ENCODE peak calls at places on chromosomes 6 and 20, in seven cellular contexts. O is tibial nerve; K is ovary; X is right atrium auricular region; H is CD8-positive, alpha-beta T cell; Y is pancreas; I is breast epithelium. U is an unnamed sample.

GRCh38 chr6:165985281-165985925 is 182.2 kb downstream of the TBXT start:
- DNase-seq in H (no peak), Y (no peak), K (no peak), X (no peak), O (no peak), I (no peak), U (no peak)

GRCh38 chr20:6744805-6745204 is 22.7 kb upstream of the BMP2 start:
- DNase-seq in X (no peak), K (no peak), O (no peak), Y (no peak), H (no peak), I (no peak), U (no peak)

GRCh38 chr6:36430351-36430750 is 12.3 kb downstream of the PXT1 start:
- DNase-seq in O (no peak), X (no peak), I (no peak), K (no peak), Y (no peak), H (no peak), U (no peak)

GRCh38 chr20:36827541-36828279 is 48.2 kb upstream of the TLDC2 start:
- DNase-seq in K (no peak), O (no peak), X (no peak), I (no peak), H (no peak), Y (no peak), U (no peak)

GRCh38 chr20:37071481-37071911 is 24.3 kb downstream of the RBL1 start:
- DNase-seq in K (no peak), Y (no peak), H (peak; percentile 20), X (no peak), I (no peak), O (no peak), U (no peak)

GRCh38 chr6:7138921-7139358 is 31.2 kb downstream of the RREB1 start:
- DNase-seq in I (peak; percentile 70), Y (peak; percentile 77), K (no peak), H (peak; percentile 41), X (no peak), O (no peak), U (no peak)

GRCh38 chr6:146634022-146634421 is 35.2 kb downstream of the ADGB start:
- DNase-seq in X (no peak), H (no peak), Y (no peak), O (no peak), K (no peak), I (no peak), U (no peak)

GRCh38 chr6:10531942-10532341 is 10.8 kb downstream of the GCNT2 start:
- DNase-seq in H (no peak), Y (no peak), O (no peak), I (no peak), K (no peak), X (no peak), U (no peak)

GRCh38 chr6:106069478-106069877 is 16.7 kb upstream of the PRDM1 start:
- DNase-seq in X (no peak), O (peak; percentile 77), K (no peak), H (no peak), Y (no peak), I (no peak), U (no peak)

GRCh38 chr6:149450679-149451360 is 34.0 kb downstream of the ZC3H12D start:
- DNase-seq in O (no peak), I (no peak), X (no peak), Y (peak; percentile 53), H (no peak), K (peak; percentile 32), U (no peak)

GRCh38 chr6:46484081-46484820 is 7.0 kb downstream of the RCAN2 start:
- DNase-seq in I (no peak), O (no peak), K (no peak), X (no peak), H (no peak), Y (no peak), U (no peak)

GRCh38 chr6:1770435-1770843 is 160.7 kb downstream of the FOXC1 start:
- DNase-seq in H (peak; percentile 20), Y (no peak), O (no peak), K (no peak), X (no peak), I (no peak), U (no peak)

GRCh38 chr20:31842471-31843157 is 2.8 kb downstream of the FOXS1 start:
- DNase-seq in O (peak; percentile 36), Y (no peak), K (peak; percentile 65), H (no peak), X (no peak), I (no peak), U (no peak)

GRCh38 chr20:14885661-14886060 is 548.2 kb upstream of the FLRT3 start:
- DNase-seq in K (no peak), I (no peak), Y (no peak), O (no peak), X (no peak), H (no peak), U (no peak)

GRCh38 chr6:125985522-125985921 is 818 bp upstream of the TRMT11 start:
- DNase-seq in O (no peak), H (no peak), K (no peak), Y (no peak), I (no peak), X (no peak), U (no peak)

GRCh38 chr20:10508060-10508459 is 73.0 kb downstream of the SLX4IP start:
- DNase-seq in O (no peak), Y (peak; percentile 52), I (no peak), X (no peak), H (no peak), K (peak; percentile 34), U (no peak)

GRCh38 chr20:53336892-53337291 is 256.7 kb downstream of the ZNF217 start:
- DNase-seq in O (no peak), H (no peak), I (no peak), K (no peak), Y (no peak), X (no peak), U (no peak)

GRCh38 chr6:50145125-50145524 is 95.4 kb upstream of the DEFB112 start:
- DNase-seq in K (no peak), Y (no peak), X (no peak), O (no peak), H (no peak), I (no peak), U (no peak)

DNA sequence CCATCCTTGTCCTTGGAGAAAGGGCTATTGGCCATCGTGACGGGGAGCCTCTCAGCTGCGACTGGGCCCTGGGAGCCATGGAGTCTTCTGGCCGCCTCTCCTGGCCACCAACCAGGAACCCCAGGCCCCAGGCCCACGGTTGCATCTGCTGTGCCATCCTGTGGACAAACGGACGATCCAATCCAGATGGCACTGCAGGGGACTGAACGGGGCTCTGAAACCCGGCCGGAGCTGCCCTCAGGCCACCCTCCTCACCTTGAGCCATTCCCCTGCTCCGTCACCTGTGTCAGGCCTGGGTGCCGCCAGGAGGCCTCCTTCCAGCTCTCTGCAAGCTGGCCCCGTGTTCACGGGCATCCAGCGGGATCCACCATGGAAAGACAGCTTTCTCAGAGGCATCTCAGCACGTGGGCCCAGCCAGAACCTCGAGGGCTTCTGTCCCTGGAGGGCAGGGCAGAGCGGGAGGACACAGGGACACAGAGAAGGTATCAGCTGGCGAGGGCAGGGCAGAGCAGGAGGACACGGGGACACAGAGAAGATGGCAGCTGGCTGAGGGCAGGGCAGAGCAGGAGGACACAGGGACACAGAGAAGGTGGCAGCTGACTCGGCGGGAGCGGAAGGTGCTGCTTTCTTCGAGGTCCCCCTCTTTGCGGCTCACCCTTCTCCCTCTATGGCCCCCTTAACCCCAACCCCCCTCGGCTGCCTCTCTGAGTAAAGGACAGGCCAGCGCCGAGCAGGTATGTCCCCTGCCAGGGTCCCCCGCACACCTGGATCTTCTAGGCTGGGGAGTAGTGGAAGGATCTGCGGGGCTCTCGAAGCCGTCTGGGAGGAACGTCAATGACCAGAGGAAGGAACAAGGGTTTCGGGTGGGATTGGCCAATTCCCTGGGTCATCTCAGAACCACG is 28.8 kb upstream of the BHLHE23 start:
- DNase-seq in I (no peak), Y (no peak), O (no peak), X (no peak), K (no peak), H (no peak), U (no peak)
- H3K4me1 ChIP-seq in I (no peaks in the 10 kb centered on the region), Y (no peaks in the 10 kb centered on the region), O (no peaks in the 10 kb centered on the region), X (no peaks in the 10 kb centered on the region), K (no peaks in the 10 kb centered on the region), H (peaks cover 10% of the 10 kb centered on the region), U (no peaks in the 10 kb centered on the region)

DNA sequence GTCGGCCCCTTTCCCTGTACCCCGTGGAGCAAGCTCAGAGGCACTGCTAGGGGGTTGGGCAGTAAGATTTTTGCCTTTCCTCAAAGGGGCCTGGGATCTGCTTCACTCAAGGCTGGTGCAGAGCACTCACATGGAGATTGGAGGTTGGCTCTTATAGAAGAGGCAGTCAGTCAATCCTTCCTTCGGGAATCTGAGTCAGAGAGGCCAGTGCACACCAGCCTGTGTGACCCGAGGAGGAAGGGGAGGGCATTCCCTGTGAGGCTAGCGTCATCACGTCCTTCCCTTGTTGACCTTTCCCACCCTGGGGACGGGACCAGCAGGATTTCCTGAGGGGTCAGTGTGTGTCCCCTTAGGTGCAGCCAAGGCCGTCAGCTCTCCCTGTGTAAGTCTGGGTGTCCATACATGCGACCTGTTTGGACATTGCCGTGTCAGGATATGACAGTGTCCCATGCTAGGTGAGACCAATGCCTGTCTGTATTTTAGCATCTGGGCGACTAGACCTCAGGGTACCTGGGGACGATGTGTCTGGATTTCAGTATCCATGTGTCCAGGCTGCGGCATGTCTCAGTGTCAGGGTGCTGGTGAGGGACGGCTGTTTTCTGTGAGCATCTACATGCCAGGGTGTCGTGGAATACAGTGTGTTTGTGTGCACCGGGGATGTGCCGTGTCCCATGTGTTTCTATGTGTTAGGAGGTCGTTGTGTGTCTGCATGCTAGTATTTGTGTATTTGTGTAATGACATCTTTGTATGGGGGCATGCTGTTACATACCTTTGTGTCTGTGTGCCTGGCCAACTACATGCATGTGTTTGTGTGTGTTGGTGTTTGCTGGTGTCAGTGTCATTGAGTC is 2.8 kb upstream of the ZNF512B start:
- DNase-seq in I (no peak), X (no peak), H (no peak), O (no peak), Y (no peak), K (peak; percentile 36), U (peak; percentile 12)
- TF ChIP-seq CTCF in I (no peak), X (no peak), H (no peak), O (no peak), Y (no peak), K (no peak), U (no peak)

GRCh38 chr6:56741472-56741871 is 98.8 kb upstream of the DST start:
- DNase-seq in O (no peak), Y (no peak), I (no peak), K (no peak), H (no peak), X (no peak), U (no peak)

GRCh38 chr6:56739836-56740815 is 97.4 kb upstream of the DST start:
- DNase-seq in H (no peak), K (no peak), I (no peak), O (no peak), Y (no peak), X (no peak), U (no peak)

GRCh38 chr6:56744528-56744927 is 101.8 kb upstream of the DST start:
- DNase-seq in H (no peak), Y (no peak), K (no peak), X (no peak), I (no peak), O (no peak), U (no peak)

GRCh38 chr6:56745081-56745480 is 102.4 kb upstream of the DST start:
- DNase-seq in X (no peak), H (no peak), Y (no peak), O (no peak), K (no peak), I (no peak), U (no peak)

GRCh38 chr6:56742122-56742791 is 99.6 kb upstream of the DST start:
- DNase-seq in H (no peak), X (no peak), O (no peak), Y (no peak), K (no peak), I (no peak), U (no peak)
- H3K4me1 ChIP-seq in H (no peaks in the 10 kb centered on the region), X (no peaks in the 10 kb centered on the region), O (peaks cover 76% of the 10 kb centered on the region), Y (no peaks in the 10 kb centered on the region), K (peaks cover 1% of the 10 kb centered on the region), I (no peaks in the 10 kb centered on the region), U (peaks cover 47% of the 10 kb centered on the region)

GRCh38 chr6:96542702-96543101 is 20.2 kb upstream of the FHL5 start:
- DNase-seq in H (no peak), Y (no peak), K (no peak), I (no peak), O (no peak), X (no peak), U (no peak)
- TF ChIP-seq CTCF in H (peak; percentile 58), Y (no peak), K (no peak), I (no peak), O (no peak), X (peak; percentile 46), U (no peak)